ENCODE peak calls at places on chromosomes 6 and 20, in nine cellular contexts. One of them, this sample, is unnamed.

GRCh38 chr6:169654590-169655391 is 47.0 kb downstream of the WDR27 start:
- DNase-seq in HEK293T: no peak
- DNase-seq in activated CD4-positive, CD25-positive, alpha-beta regulatory T cell: peak
- DNase-seq in RPMI7951: peak
- DNase-seq in tibial nerve: peak
- DNase-seq in lower lobe of right lung: peak
- DNase-seq in HS-5: peak
- DNase-seq in globus pallidus: peak
- DNase-seq in cardiac muscle cell: peak
- DNase-seq in this sample: peak

GRCh38 chr6:168058691-168059551 is 20.1 kb downstream of the FRMD1 start:
- DNase-seq in HS-5: no peak
- DNase-seq in HEK293T: peak
- DNase-seq in lower lobe of right lung: no peak
- DNase-seq in cardiac muscle cell: no peak
- DNase-seq in tibial nerve: no peak
- DNase-seq in RPMI7951: no peak
- DNase-seq in activated CD4-positive, CD25-positive, alpha-beta regulatory T cell: no peak
- DNase-seq in globus pallidus: no peak
- DNase-seq in this sample: no peak

GRCh38 chr6:123564363-123564762 is 72.4 kb downstream of the TRDN start:
- DNase-seq in tibial nerve: no peak
- DNase-seq in HS-5: no peak
- DNase-seq in HEK293T: no peak
- DNase-seq in globus pallidus: no peak
- DNase-seq in lower lobe of right lung: no peak
- DNase-seq in activated CD4-positive, CD25-positive, alpha-beta regulatory T cell: no peak
- DNase-seq in RPMI7951: no peak
- DNase-seq in cardiac muscle cell: no peak
- DNase-seq in this sample: no peak

GRCh38 chr6:56649782-56650181 is 7.1 kb upstream of the DST start:
- DNase-seq in activated CD4-positive, CD25-positive, alpha-beta regulatory T cell: no peak
- DNase-seq in HS-5: no peak
- DNase-seq in HEK293T: no peak
- DNase-seq in globus pallidus: no peak
- DNase-seq in RPMI7951: no peak
- DNase-seq in tibial nerve: no peak
- DNase-seq in lower lobe of right lung: no peak
- DNase-seq in cardiac muscle cell: peak
- DNase-seq in this sample: no peak

GRCh38 chr6:11126876-11127275 is 15.4 kb upstream of the ERVFRD-1 start:
- DNase-seq in lower lobe of right lung: no peak
- DNase-seq in HS-5: no peak
- DNase-seq in tibial nerve: no peak
- DNase-seq in HEK293T: no peak
- DNase-seq in cardiac muscle cell: no peak
- DNase-seq in RPMI7951: peak
- DNase-seq in activated CD4-positive, CD25-positive, alpha-beta regulatory T cell: no peak
- DNase-seq in globus pallidus: no peak
- DNase-seq in this sample: no peak

GRCh38 chr20:17854307-17854903 is 114.2 kb downstream of the SNX5 start:
- DNase-seq in RPMI7951: peak
- DNase-seq in cardiac muscle cell: peak
- DNase-seq in lower lobe of right lung: no peak
- DNase-seq in tibial nerve: peak
- DNase-seq in globus pallidus: peak
- DNase-seq in HS-5: no peak
- DNase-seq in HEK293T: peak
- DNase-seq in activated CD4-positive, CD25-positive, alpha-beta regulatory T cell: no peak
- DNase-seq in this sample: no peak

GRCh38 chr6:4707011-4707410 is 69.2 kb upstream of the CDYL start:
- DNase-seq in HS-5: no peak
- DNase-seq in HEK293T: no peak
- DNase-seq in tibial nerve: no peak
- DNase-seq in lower lobe of right lung: no peak
- DNase-seq in RPMI7951: peak
- DNase-seq in globus pallidus: no peak
- DNase-seq in activated CD4-positive, CD25-positive, alpha-beta regulatory T cell: no peak
- DNase-seq in cardiac muscle cell: no peak
- DNase-seq in this sample: no peak

GRCh38 chr6:118787746-118788419 is 106.1 kb upstream of the ASF1A start:
- DNase-seq in globus pallidus: no peak
- DNase-seq in activated CD4-positive, CD25-positive, alpha-beta regulatory T cell: no peak
- DNase-seq in RPMI7951: no peak
- DNase-seq in HS-5: no peak
- DNase-seq in tibial nerve: peak
- DNase-seq in lower lobe of right lung: peak
- DNase-seq in cardiac muscle cell: peak
- DNase-seq in HEK293T: no peak
- DNase-seq in this sample: no peak

GRCh38 chr6:147768969-147769368 is 260.5 kb downstream of the SAMD5 start:
- DNase-seq in HEK293T: no peak
- DNase-seq in tibial nerve: no peak
- DNase-seq in lower lobe of right lung: no peak
- DNase-seq in globus pallidus: no peak
- DNase-seq in cardiac muscle cell: no peak
- DNase-seq in HS-5: no peak
- DNase-seq in activated CD4-positive, CD25-positive, alpha-beta regulatory T cell: no peak
- DNase-seq in RPMI7951: no peak
- DNase-seq in this sample: no peak

GRCh38 chr6:144406796-144407195 is 121.7 kb downstream of the UTRN start:
- DNase-seq in tibial nerve: no peak
- DNase-seq in HEK293T: no peak
- DNase-seq in globus pallidus: no peak
- DNase-seq in RPMI7951: no peak
- DNase-seq in lower lobe of right lung: no peak
- DNase-seq in activated CD4-positive, CD25-positive, alpha-beta regulatory T cell: no peak
- DNase-seq in cardiac muscle cell: peak
- DNase-seq in HS-5: no peak
- DNase-seq in this sample: no peak

GRCh38 chr6:27495386-27496135 is 22.7 kb upstream of the ZNF184 start:
- DNase-seq in cardiac muscle cell: peak
- DNase-seq in activated CD4-positive, CD25-positive, alpha-beta regulatory T cell: peak
- DNase-seq in lower lobe of right lung: no peak
- DNase-seq in globus pallidus: no peak
- DNase-seq in HEK293T: peak
- DNase-seq in tibial nerve: peak
- DNase-seq in RPMI7951: peak
- DNase-seq in HS-5: peak
- DNase-seq in this sample: no peak

GRCh38 chr6:37103169-37104039 is 66.5 kb upstream of the PIM1 start:
- DNase-seq in activated CD4-positive, CD25-positive, alpha-beta regulatory T cell: no peak
- DNase-seq in HEK293T: no peak
- DNase-seq in tibial nerve: peak
- DNase-seq in HS-5: no peak
- DNase-seq in cardiac muscle cell: no peak
- DNase-seq in lower lobe of right lung: peak
- DNase-seq in globus pallidus: peak
- DNase-seq in RPMI7951: peak
- DNase-seq in this sample: no peak

GRCh38 chr6:113690255-113690956 is 166.7 kb upstream of the MARCKS start:
- DNase-seq in RPMI7951: peak
- DNase-seq in HEK293T: no peak
- DNase-seq in globus pallidus: no peak
- DNase-seq in cardiac muscle cell: peak
- DNase-seq in tibial nerve: no peak
- DNase-seq in HS-5: peak
- DNase-seq in lower lobe of right lung: no peak
- DNase-seq in activated CD4-positive, CD25-positive, alpha-beta regulatory T cell: no peak
- DNase-seq in this sample: peak

GRCh38 chr6:157717266-157717870 is 105.7 kb upstream of the SNX9 start:
- DNase-seq in lower lobe of right lung: no peak
- DNase-seq in tibial nerve: no peak
- DNase-seq in HS-5: no peak
- DNase-seq in cardiac muscle cell: no peak
- DNase-seq in activated CD4-positive, CD25-positive, alpha-beta regulatory T cell: no peak
- DNase-seq in globus pallidus: no peak
- DNase-seq in RPMI7951: no peak
- DNase-seq in HEK293T: no peak
- DNase-seq in this sample: no peak

GRCh38 chr20:6081236-6081635 is 27.4 kb upstream of the LRRN4 start:
- DNase-seq in lower lobe of right lung: no peak
- DNase-seq in activated CD4-positive, CD25-positive, alpha-beta regulatory T cell: no peak
- DNase-seq in HEK293T: no peak
- DNase-seq in HS-5: peak
- DNase-seq in tibial nerve: no peak
- DNase-seq in RPMI7951: peak
- DNase-seq in cardiac muscle cell: peak
- DNase-seq in globus pallidus: no peak
- DNase-seq in this sample: peak

GRCh38 chr6:30743099-30744053 is 889 bp upstream of the FLOT1 start:
- DNase-seq in cardiac muscle cell: peak
- DNase-seq in HEK293T: peak
- DNase-seq in RPMI7951: no peak
- DNase-seq in globus pallidus: no peak
- DNase-seq in tibial nerve: no peak
- DNase-seq in HS-5: no peak
- DNase-seq in activated CD4-positive, CD25-positive, alpha-beta regulatory T cell: no peak
- DNase-seq in lower lobe of right lung: peak
- DNase-seq in this sample: no peak

GRCh38 chr6:129500958-129501381 is 209.0 kb downstream of the ARHGAP18 start:
- DNase-seq in HS-5: no peak
- DNase-seq in globus pallidus: no peak
- DNase-seq in HEK293T: peak
- DNase-seq in tibial nerve: no peak
- DNase-seq in cardiac muscle cell: peak
- DNase-seq in lower lobe of right lung: no peak
- DNase-seq in RPMI7951: peak
- DNase-seq in activated CD4-positive, CD25-positive, alpha-beta regulatory T cell: no peak
- DNase-seq in this sample: no peak

GRCh38 chr6:26520088-26520839 is 17.9 kb upstream of the HMGN4 start:
- DNase-seq in globus pallidus: no peak
- DNase-seq in tibial nerve: no peak
- DNase-seq in lower lobe of right lung: no peak
- DNase-seq in RPMI7951: no peak
- DNase-seq in HEK293T: peak
- DNase-seq in HS-5: peak
- DNase-seq in activated CD4-positive, CD25-positive, alpha-beta regulatory T cell: no peak
- DNase-seq in cardiac muscle cell: no peak
- DNase-seq in this sample: no peak

GRCh38 chr6:160238786-160239751 is 19.6 kb downstream of the SLC22A2 start:
- DNase-seq in globus pallidus: no peak
- DNase-seq in cardiac muscle cell: no peak
- DNase-seq in tibial nerve: no peak
- DNase-seq in lower lobe of right lung: no peak
- DNase-seq in HEK293T: no peak
- DNase-seq in RPMI7951: peak
- DNase-seq in HS-5: no peak
- DNase-seq in activated CD4-positive, CD25-positive, alpha-beta regulatory T cell: no peak
- DNase-seq in this sample: no peak

GRCh38 chr6:149140910-149141290 is 176.6 kb upstream of the TAB2 start:
- DNase-seq in HEK293T: no peak
- DNase-seq in tibial nerve: no peak
- DNase-seq in globus pallidus: no peak
- DNase-seq in cardiac muscle cell: no peak
- DNase-seq in activated CD4-positive, CD25-positive, alpha-beta regulatory T cell: no peak
- DNase-seq in lower lobe of right lung: no peak
- DNase-seq in HS-5: no peak
- DNase-seq in RPMI7951: no peak
- DNase-seq in this sample: no peak

GRCh38 chr6:79604583-79605037 is 26.5 kb upstream of the SH3BGRL2 start:
- DNase-seq in globus pallidus: no peak
- DNase-seq in tibial nerve: no peak
- DNase-seq in RPMI7951: peak
- DNase-seq in activated CD4-positive, CD25-positive, alpha-beta regulatory T cell: no peak
- DNase-seq in lower lobe of right lung: no peak
- DNase-seq in HEK293T: no peak
- DNase-seq in cardiac muscle cell: peak
- DNase-seq in HS-5: peak
- DNase-seq in this sample: peak

GRCh38 chr6:52994031-52994788 is 874 bp downstream of the GSTA4 start:
- DNase-seq in activated CD4-positive, CD25-positive, alpha-beta regulatory T cell: no peak
- DNase-seq in HS-5: peak
- DNase-seq in RPMI7951: peak
- DNase-seq in HEK293T: peak
- DNase-seq in cardiac muscle cell: peak
- DNase-seq in tibial nerve: peak
- DNase-seq in globus pallidus: peak
- DNase-seq in lower lobe of right lung: no peak
- DNase-seq in this sample: no peak

GRCh38 chr20:1809121-1809520 is 86.1 kb upstream of the SIRPA start:
- DNase-seq in RPMI7951: peak
- DNase-seq in activated CD4-positive, CD25-positive, alpha-beta regulatory T cell: no peak
- DNase-seq in globus pallidus: no peak
- DNase-seq in HEK293T: no peak
- DNase-seq in lower lobe of right lung: no peak
- DNase-seq in tibial nerve: no peak
- DNase-seq in HS-5: peak
- DNase-seq in cardiac muscle cell: peak
- DNase-seq in this sample: peak

GRCh38 chr6:76697585-76697984 is 625.1 kb upstream of the IMPG1 start:
- DNase-seq in HS-5: no peak
- DNase-seq in tibial nerve: no peak
- DNase-seq in activated CD4-positive, CD25-positive, alpha-beta regulatory T cell: no peak
- DNase-seq in lower lobe of right lung: no peak
- DNase-seq in globus pallidus: no peak
- DNase-seq in HEK293T: peak
- DNase-seq in RPMI7951: peak
- DNase-seq in cardiac muscle cell: peak
- DNase-seq in this sample: no peak

This sample was measured in non-pigmented ciliary epithelial cell.